ENCODE peak calls at places on chromosomes 11 and 22, in six cellular contexts. D, R, U, W, F and J are unnamed samples.

GRCh38 chr22:50218996-50219727 is 18.4 kb downstream of the SELENOO start:
- DNase-seq in D (peak; percentile 87), R (peak; percentile 49), U (no peak), W (peak; percentile 77), F (peak; percentile 56), J (peak; percentile 74)

GRCh38 chr11:114256898-114257286 is 39.3 kb upstream of the NNMT start:
- DNase-seq in D (no peak), R (no peak), U (no peak), W (no peak), F (no peak), J (no peak)

GRCh38 chr22:36252754-36253522 is at the start of gene APOL1:
- DNase-seq in D (no peak), R (peak; percentile 47), U (no peak), W (peak; percentile 12), F (no peak), J (peak; percentile 43)

GRCh38 chr11:122069946-122070345 is 46.1 kb downstream of the BLID start:
- DNase-seq in D (peak; percentile 87), R (peak; percentile 4), U (peak; percentile 22), W (peak; percentile 40), F (peak; percentile 69), J (peak; percentile 91)

GRCh38 chr11:11329062-11329806 is 23.8 kb downstream of the CSNK2A3 start:
- DNase-seq in D (no peak), R (no peak), U (no peak), W (no peak), F (no peak), J (no peak)

GRCh38 chr11:113477321-113477720 is 2.1 kb upstream of the DRD2 start:
- DNase-seq in D (peak; percentile 48), R (no peak), U (no peak), W (peak; percentile 63), F (no peak), J (no peak)

GRCh38 chr22:50710886-50711285 is 27.1 kb upstream of the ACR start:
- DNase-seq in D (no peak), R (no peak), U (no peak), W (no peak), F (no peak), J (no peak)

GRCh38 chr11:120197977-120198376 is 12.9 kb upstream of the OAF start:
- DNase-seq in D (no peak), R (no peak), U (no peak), W (no peak), F (no peak), J (no peak)

GRCh38 chr11:61162092-61162935 is 1.1 kb upstream of the VPS37C start:
- DNase-seq in D (peak; percentile 24), R (no peak), U (no peak), W (no peak), F (no peak), J (peak; percentile 44)

GRCh38 chr22:48855013-48855412 is 972.7 kb downstream of the BRD1 start:
- DNase-seq in D (no peak), R (no peak), U (no peak), W (no peak), F (no peak), J (no peak)